ENCODE peak calls at places on chromosomes 4 and X, in six cellular contexts. One of them, this sample, is unnamed.

GRCh38 chr4:144579411-144580020 is 66.4 kb upstream of the HHIP start:
- DNase-seq in A549: peak; percentile 23
- DNase-seq in HepG2: no peak
- DNase-seq in K562: no peak
- DNase-seq in endothelial cell of umbilical vein: peak; percentile 88
- DNase-seq in GM12878: no peak
- DNase-seq in this sample: no peak

GRCh38 chrX:1164322-1165288 is 47.8 kb downstream of the CRLF2 start:
- DNase-seq in K562: no peak
- DNase-seq in HepG2: no peak
- DNase-seq in GM12878: no peak
- DNase-seq in A549: peak; percentile 60
- DNase-seq in endothelial cell of umbilical vein: no peak
- DNase-seq in this sample: peak; percentile 62

GRCh38 chr4:136307765-136308164 is 1224.5 kb downstream of the PCDH18 start:
- DNase-seq in endothelial cell of umbilical vein: no peak
- DNase-seq in GM12878: no peak
- DNase-seq in K562: no peak
- DNase-seq in HepG2: no peak
- DNase-seq in A549: no peak
- DNase-seq in this sample: no peak

GRCh38 chr4:2858451-2859217 is 15.0 kb downstream of the ADD1 start:
- DNase-seq in GM12878: no peak
- DNase-seq in K562: peak; percentile 43
- DNase-seq in endothelial cell of umbilical vein: peak; percentile 53
- DNase-seq in A549: no peak
- DNase-seq in HepG2: peak; percentile 56
- DNase-seq in this sample: no peak

GRCh38 chrX:40908026-40908425 is 172.7 kb upstream of the MED14 start:
- DNase-seq in endothelial cell of umbilical vein: peak; percentile 28
- DNase-seq in HepG2: no peak
- DNase-seq in K562: no peak
- DNase-seq in GM12878: no peak
- DNase-seq in A549: no peak
- DNase-seq in this sample: no peak

GRCh38 chr4:96753216-96753615 is 913.3 kb downstream of the PDHA2 start:
- DNase-seq in A549: no peak
- DNase-seq in endothelial cell of umbilical vein: no peak
- DNase-seq in GM12878: no peak
- DNase-seq in HepG2: no peak
- DNase-seq in K562: no peak
- DNase-seq in this sample: no peak

GRCh38 chr4:185395255-185395955 is at the start of gene LRP2BP:
- DNase-seq in K562: no peak
- DNase-seq in GM12878: peak; percentile 48
- DNase-seq in endothelial cell of umbilical vein: peak; percentile 46
- DNase-seq in HepG2: peak; percentile 59
- DNase-seq in A549: no peak
- DNase-seq in this sample: peak; percentile 21

GRCh38 chr4:44701037-44701436 is 22.8 kb downstream of the GUF1 start:
- DNase-seq in A549: no peak
- DNase-seq in HepG2: no peak
- DNase-seq in GM12878: no peak
- DNase-seq in endothelial cell of umbilical vein: no peak
- DNase-seq in K562: no peak
- DNase-seq in this sample: no peak

GRCh38 chr4:130640583-130640982 is 1544.6 kb downstream of the C4orf33 start:
- DNase-seq in HepG2: no peak
- DNase-seq in endothelial cell of umbilical vein: no peak
- DNase-seq in K562: no peak
- DNase-seq in A549: no peak
- DNase-seq in GM12878: no peak
- DNase-seq in this sample: no peak

GRCh38 chr4:112751447-112751846 is 114.5 kb downstream of the LARP7 start:
- DNase-seq in HepG2: no peak
- DNase-seq in A549: no peak
- DNase-seq in K562: no peak
- DNase-seq in GM12878: no peak
- DNase-seq in endothelial cell of umbilical vein: no peak
- DNase-seq in this sample: no peak

GRCh38 chr4:95857761-95858160 is 17.9 kb downstream of the PDHA2 start:
- DNase-seq in HepG2: no peak
- DNase-seq in endothelial cell of umbilical vein: no peak
- DNase-seq in A549: no peak
- DNase-seq in GM12878: no peak
- DNase-seq in K562: no peak
- DNase-seq in this sample: no peak

GRCh38 chrX:45142185-45142584 is 58.5 kb downstream of the DIPK2B start:
- DNase-seq in GM12878: no peak
- DNase-seq in A549: no peak
- DNase-seq in endothelial cell of umbilical vein: no peak
- DNase-seq in HepG2: no peak
- DNase-seq in K562: no peak
- DNase-seq in this sample: no peak

GRCh38 chr4:48127882-48128394 is 6.1 kb downstream of the TXK start:
- DNase-seq in GM12878: peak; percentile 81
- DNase-seq in A549: peak; percentile 64
- DNase-seq in K562: peak; percentile 30
- DNase-seq in HepG2: peak; percentile 44
- DNase-seq in endothelial cell of umbilical vein: peak; percentile 95
- DNase-seq in this sample: peak; percentile 86

GRCh38 chr4:75908555-75908954 is 6.3 kb upstream of the PPEF2 start:
- DNase-seq in HepG2: no peak
- DNase-seq in GM12878: no peak
- DNase-seq in K562: no peak
- DNase-seq in endothelial cell of umbilical vein: no peak
- DNase-seq in A549: no peak
- DNase-seq in this sample: peak; percentile 72

GRCh38 chr4:174216935-174217272 is 66.6 kb downstream of the FBXO8 start:
- DNase-seq in HepG2: no peak
- DNase-seq in K562: no peak
- DNase-seq in GM12878: no peak
- DNase-seq in endothelial cell of umbilical vein: no peak
- DNase-seq in A549: no peak
- DNase-seq in this sample: no peak
- H3K4me3 ChIP-seq in HepG2: no peak overlapping the region
- H3K4me3 ChIP-seq in K562: no peak overlapping the region
- H3K4me3 ChIP-seq in GM12878: no peak overlapping the region
- H3K4me3 ChIP-seq in endothelial cell of umbilical vein: no peak overlapping the region
- H3K4me3 ChIP-seq in A549: no peak overlapping the region
- H3K4me3 ChIP-seq in this sample: no peak overlapping the region

DNA sequence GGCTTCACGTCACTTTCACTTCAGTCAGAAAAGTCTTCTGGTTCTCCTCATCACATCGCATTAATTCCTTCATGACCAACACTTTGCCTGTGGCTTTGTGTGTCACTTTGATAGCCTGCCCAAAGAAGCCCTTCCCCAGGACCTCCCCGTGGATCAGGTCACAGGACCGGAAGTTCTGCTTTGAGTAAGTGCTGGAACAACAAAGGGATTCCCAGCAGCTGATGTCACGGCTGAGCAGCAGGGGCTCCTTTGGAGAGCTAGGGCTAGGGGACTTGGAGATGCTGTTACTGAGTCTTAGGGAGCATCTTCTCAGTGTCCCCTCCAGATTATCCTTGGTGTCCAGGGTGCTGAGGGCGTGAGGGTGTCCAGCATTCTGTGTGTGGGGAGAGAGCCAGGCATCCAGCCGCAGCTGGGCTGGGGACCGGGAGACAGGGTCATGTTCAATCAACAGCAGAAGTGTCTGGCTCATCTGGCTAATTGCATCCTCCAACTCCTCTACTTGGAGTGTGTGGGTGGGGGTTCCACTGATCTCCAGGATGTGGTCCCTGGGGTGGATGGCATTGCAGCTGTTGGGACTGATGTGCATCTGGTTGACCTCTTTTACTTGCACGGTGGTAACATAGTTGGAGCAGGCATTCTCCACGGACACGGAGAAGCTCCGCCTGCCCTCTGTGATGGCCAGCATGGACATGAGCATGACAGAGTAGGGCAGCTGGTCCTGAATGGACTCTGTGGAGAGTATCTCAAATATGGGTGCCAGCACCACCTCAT is 39.2 kb upstream of the ARHGAP6 start:
- DNase-seq in GM12878: no peak
- DNase-seq in K562: no peak
- DNase-seq in A549: no peak
- DNase-seq in HepG2: no peak
- DNase-seq in endothelial cell of umbilical vein: no peak
- DNase-seq in this sample: no peak
- TF ChIP-seq MYC in GM12878: no peak
- TF ChIP-seq MYC in K562: no peak
- TF ChIP-seq MYC in A549: no peak
- TF ChIP-seq MYC in HepG2: no peak
- TF ChIP-seq MYC in endothelial cell of umbilical vein: no peak
- TF ChIP-seq MYC in this sample: no peak

DNA sequence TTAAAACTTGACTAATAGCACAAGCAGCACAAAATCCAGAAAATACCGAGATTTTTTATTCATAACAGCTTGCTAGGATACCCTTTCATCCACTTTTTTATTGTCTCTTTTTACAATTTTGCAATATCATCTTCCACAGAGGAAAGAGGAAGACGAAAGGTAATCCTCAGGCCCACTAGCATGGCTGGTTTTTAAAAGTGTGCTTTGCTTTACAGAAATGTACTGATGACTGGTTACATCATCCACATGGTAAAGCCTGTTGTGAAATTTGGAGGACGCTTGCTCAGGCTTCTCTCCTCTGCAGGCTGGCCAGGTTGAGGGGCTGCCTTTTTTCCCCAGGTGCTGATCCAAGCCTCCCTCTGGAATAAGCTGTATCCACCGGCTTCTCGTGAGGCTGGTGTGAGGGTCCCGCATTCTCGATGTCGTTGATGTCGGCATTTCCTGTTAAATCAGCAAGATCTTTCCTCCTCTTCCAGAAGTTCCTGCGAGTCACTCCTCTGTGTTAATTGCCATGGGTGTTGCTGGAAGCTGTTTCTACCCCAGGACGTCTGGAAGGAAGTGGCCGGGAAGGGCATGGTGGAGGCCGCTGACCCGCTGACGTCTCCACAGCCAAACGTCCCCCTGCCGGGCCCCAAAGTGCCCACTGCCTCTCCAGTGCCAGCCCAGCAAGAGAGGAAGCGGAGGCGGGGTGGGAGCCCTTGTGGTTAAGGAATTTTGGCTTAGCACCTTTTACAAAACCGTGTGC is 5.8 kb upstream of the DGKQ start:
- DNase-seq in K562: no peak
- DNase-seq in GM12878: no peak
- DNase-seq in HepG2: peak; percentile 32
- DNase-seq in A549: no peak
- DNase-seq in endothelial cell of umbilical vein: peak; percentile 43
- DNase-seq in this sample: peak; percentile 94
- H3K4me3 ChIP-seq in K562: no peak overlapping the region
- H3K4me3 ChIP-seq in GM12878: no peak overlapping the region
- H3K4me3 ChIP-seq in HepG2: no peak overlapping the region
- H3K4me3 ChIP-seq in A549: no peak overlapping the region
- H3K4me3 ChIP-seq in endothelial cell of umbilical vein: no peak overlapping the region
- H3K4me3 ChIP-seq in this sample: no peak overlapping the region

DNA sequence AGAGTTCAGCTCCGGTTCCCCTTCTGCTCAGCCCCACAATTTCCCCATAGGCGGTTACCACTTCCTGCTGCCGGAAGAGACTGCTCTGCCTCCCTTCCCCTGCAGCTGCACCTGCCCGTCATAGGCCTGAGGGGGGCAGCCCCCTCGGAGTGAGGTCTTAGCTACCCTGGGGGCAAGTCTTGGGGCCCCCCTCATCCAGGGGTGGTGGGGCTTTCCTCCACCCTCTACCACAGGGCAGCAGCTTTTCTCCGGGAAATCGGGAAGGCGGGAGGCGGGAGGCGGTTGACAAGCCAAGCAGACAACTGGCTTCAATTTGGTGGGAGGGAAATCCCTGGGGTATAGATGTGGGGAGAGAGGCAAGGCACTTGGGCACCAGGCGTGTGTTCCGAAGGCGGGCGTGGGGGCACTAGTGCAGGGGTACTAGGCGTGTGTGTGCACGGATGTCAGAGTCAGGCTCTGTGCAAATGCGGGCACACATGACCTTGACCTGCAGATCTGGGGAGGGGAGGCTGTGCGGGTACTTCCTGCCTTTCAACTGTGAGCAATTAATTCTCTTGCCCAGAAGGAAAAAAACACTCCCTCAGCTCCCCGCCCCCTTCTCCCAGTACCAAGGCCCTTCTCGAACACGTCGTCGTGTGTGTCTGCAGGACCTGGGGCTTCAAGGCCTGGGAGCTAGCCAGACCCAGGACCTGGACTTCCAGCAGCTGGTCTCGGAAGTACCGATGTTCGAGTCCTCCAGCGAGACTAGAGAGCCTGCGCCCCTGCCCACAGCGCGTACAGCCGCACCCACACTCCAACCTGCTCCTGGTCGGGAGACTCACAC is 1.0 kb upstream of the ARHGAP4 start:
- DNase-seq in endothelial cell of umbilical vein: peak; percentile 71
- DNase-seq in GM12878: peak; percentile 55
- DNase-seq in A549: peak; percentile 45
- DNase-seq in HepG2: peak; percentile 72
- DNase-seq in K562: peak; percentile 31
- DNase-seq in this sample: peak; percentile 94
- TF ChIP-seq MYC in endothelial cell of umbilical vein: no peak
- TF ChIP-seq MYC in GM12878: no peak
- TF ChIP-seq MYC in A549: no peak
- TF ChIP-seq MYC in HepG2: no peak
- TF ChIP-seq MYC in K562: peak; percentile 9
- TF ChIP-seq MYC in this sample: peak; percentile 71

DNA sequence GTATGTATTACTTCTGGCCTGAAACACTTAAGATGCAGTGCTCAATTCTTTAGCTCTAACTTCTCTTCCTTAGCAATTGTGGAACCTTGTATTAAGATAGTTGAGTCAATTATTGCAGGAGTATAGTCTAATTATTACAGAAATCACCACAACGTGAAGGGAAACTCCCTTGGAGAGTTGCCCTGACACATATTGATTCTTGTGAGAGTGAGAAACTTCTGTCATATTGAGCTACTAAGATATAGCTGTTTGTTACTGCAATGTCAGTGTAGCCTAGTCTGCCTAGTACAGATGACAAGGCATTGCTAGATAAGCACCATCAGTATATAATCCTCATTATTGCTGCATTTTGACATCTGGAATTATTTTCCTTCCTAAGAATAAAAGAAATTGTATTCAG is 82.7 kb upstream of the TEX13C start:
- DNase-seq in endothelial cell of umbilical vein: no peak
- DNase-seq in GM12878: no peak
- DNase-seq in A549: no peak
- DNase-seq in HepG2: no peak
- DNase-seq in K562: no peak
- DNase-seq in this sample: no peak
- H3K4me3 ChIP-seq in endothelial cell of umbilical vein: no peak overlapping the region
- H3K4me3 ChIP-seq in GM12878: no peak overlapping the region
- H3K4me3 ChIP-seq in A549: no peak overlapping the region
- H3K4me3 ChIP-seq in HepG2: no peak overlapping the region
- H3K4me3 ChIP-seq in K562: no peak overlapping the region
- H3K4me3 ChIP-seq in this sample: no peak overlapping the region

DNA sequence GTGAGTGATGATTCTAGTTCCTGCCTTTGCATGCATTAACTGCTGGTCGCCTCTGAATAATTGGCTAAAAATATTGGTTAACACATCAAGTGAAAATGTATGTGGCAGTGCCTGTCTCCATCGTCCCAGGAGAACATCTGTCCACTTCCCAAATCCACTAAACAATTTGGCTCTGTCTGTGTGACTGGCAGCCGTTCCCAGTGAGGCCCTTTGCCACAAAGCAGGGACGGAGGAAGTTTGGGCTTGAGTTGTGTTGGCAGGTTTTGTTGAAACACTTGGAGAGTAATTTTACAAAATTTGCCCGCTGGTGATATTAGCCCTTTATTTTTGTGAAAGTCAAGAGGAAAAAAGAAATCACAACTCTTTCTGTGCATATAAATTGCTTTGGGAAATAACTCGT is 730.6 kb upstream of the SLIT2 start:
- DNase-seq in A549: no peak
- DNase-seq in K562: no peak
- DNase-seq in endothelial cell of umbilical vein: no peak
- DNase-seq in GM12878: no peak
- DNase-seq in HepG2: no peak
- DNase-seq in this sample: no peak
- TF ChIP-seq MYC in A549: no peak
- TF ChIP-seq MYC in K562: no peak
- TF ChIP-seq MYC in endothelial cell of umbilical vein: no peak
- TF ChIP-seq MYC in GM12878: no peak
- TF ChIP-seq MYC in HepG2: no peak
- TF ChIP-seq MYC in this sample: no peak

This sample was measured in NB4.